ENCODE peak calls at places on chromosomes 11 and 22, in four cellular contexts. N is WTC11, D is HepG2, J is K562. E is an unnamed sample.

GRCh38 chr11:22634897-22635629 is 9.4 kb upstream of the FANCF start:
- DNase-seq in N (peak), D (peak), J (no peak), E (no peak)

GRCh38 chr11:43933608-43934358 is 8.7 kb upstream of the C11orf96 start:
- DNase-seq in N (no peak), D (no peak), J (no peak), E (no peak)

GRCh38 chr22:49660794-49661781 is 166.6 kb downstream of the BRD1 start:
- DNase-seq in N (peak), D (no peak), J (no peak), E (no peak)

GRCh38 chr11:133810766-133811165 is 34.5 kb downstream of the SPATA19 start:
- DNase-seq in N (no peak), D (no peak), J (no peak), E (no peak)

GRCh38 chr22:44026630-44027511 is 2.8 kb downstream of the PARVB start:
- DNase-seq in N (no peak), D (no peak), J (peak), E (peak)

GRCh38 chr11:123264431-123264780 is 69.4 kb upstream of the CLMP start:
- DNase-seq in N (no peak), D (no peak), J (no peak), E (no peak)

GRCh38 chr22:18033204-18033998 is 9.0 kb upstream of the MICAL3 start:
- DNase-seq in N (no peak), D (no peak), J (no peak), E (no peak)

GRCh38 chr11:76617553-76618265 is 52.8 kb downstream of the LRRC32 start:
- DNase-seq in N (no peak), D (no peak), J (no peak), E (no peak)

GRCh38 chr11:69483696-69484426 is 2.4 kb downstream of the LINC01488 start:
- DNase-seq in N (peak), D (no peak), J (no peak), E (no peak)

GRCh38 chr11:129317564-129317963 is 58.1 kb upstream of the BARX2 start:
- DNase-seq in N (no peak), D (no peak), J (no peak), E (no peak)

GRCh38 chr11:14059491-14059890 is 97.0 kb downstream of the SPON1 start:
- DNase-seq in N (no peak), D (no peak), J (no peak), E (no peak)

GRCh38 chr11:57349491-57350274 is 11.5 kb downstream of the P2RX3 start:
- DNase-seq in N (peak), D (peak), J (peak), E (no peak)

GRCh38 chr11:35146711-35147110 is 7.7 kb downstream of the CD44 start:
- DNase-seq in N (no peak), D (no peak), J (no peak), E (no peak)

GRCh38 chr11:111416231-111416960 is 37.3 kb upstream of the POU2AF1 start:
- DNase-seq in N (no peak), D (no peak), J (no peak), E (no peak)

GRCh38 chr11:65308281-65308891 is 6.3 kb upstream of the CDC42EP2 start:
- DNase-seq in N (no peak), D (no peak), J (no peak), E (no peak)

GRCh38 chr22:28299329-28299728 is 380.3 kb upstream of the PITPNB start:
- DNase-seq in N (no peak), D (no peak), J (no peak), E (no peak)

GRCh38 chr22:48936391-48936790 is 891.3 kb downstream of the BRD1 start:
- DNase-seq in N (no peak), D (no peak), J (no peak), E (no peak)

GRCh38 chr22:28279888-28280287 is 360.8 kb upstream of the PITPNB start:
- DNase-seq in N (no peak), D (no peak), J (no peak), E (no peak)

GRCh38 chr22:27476729-27477128 is 324.8 kb downstream of the MN1 start:
- DNase-seq in N (no peak), D (no peak), J (no peak), E (no peak)

GRCh38 chr11:104772806-104773241 is 125.4 kb downstream of the CASP12 start:
- DNase-seq in N (no peak), D (no peak), J (no peak), E (no peak)
- TF ChIP-seq TCF7 in N (no peak), D (no peak), J (no peak), E (no peak)

DNA sequence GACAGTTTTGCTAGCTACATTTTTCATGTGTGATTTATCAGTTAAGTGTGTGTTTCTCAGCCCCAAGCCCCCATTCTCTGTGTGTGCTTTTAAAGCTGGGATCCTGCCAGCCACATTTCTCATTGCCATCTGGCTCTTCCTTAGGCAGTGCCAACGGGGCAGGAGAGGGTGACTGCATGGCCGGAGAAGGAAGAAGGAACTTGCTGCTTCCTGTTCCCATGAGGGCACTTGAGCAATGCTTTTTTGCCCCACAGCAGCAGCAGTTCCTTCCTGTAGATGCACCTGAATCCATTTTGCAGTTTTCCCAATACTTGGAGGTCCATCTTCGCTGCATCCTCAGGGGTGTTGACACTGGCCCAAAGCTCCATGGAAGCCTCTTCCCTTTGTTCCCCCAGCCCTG is 37.5 kb downstream of the TNRC6B start:
- DNase-seq in N (no peak), D (no peak), J (no peak), E (no peak)
- TF ChIP-seq TCF7 in N (no peak), D (no peak), J (no peak), E (no peak)

GRCh38 chr22:39087881-39088687 is 9.0 kb upstream of the APOBEC3H start:
- DNase-seq in N (peak), D (no peak), J (no peak), E (no peak)
- TF ChIP-seq TCF7 in N (no peak), D (no peak), J (no peak), E (no peak)

GRCh38 chr11:3217751-3218482 is 696 bp downstream of the MRGPRG start:
- DNase-seq in N (peak), D (no peak), J (no peak), E (no peak)
- TF ChIP-seq TCF7 in N (no peak), D (no peak), J (no peak), E (no peak)

DNA sequence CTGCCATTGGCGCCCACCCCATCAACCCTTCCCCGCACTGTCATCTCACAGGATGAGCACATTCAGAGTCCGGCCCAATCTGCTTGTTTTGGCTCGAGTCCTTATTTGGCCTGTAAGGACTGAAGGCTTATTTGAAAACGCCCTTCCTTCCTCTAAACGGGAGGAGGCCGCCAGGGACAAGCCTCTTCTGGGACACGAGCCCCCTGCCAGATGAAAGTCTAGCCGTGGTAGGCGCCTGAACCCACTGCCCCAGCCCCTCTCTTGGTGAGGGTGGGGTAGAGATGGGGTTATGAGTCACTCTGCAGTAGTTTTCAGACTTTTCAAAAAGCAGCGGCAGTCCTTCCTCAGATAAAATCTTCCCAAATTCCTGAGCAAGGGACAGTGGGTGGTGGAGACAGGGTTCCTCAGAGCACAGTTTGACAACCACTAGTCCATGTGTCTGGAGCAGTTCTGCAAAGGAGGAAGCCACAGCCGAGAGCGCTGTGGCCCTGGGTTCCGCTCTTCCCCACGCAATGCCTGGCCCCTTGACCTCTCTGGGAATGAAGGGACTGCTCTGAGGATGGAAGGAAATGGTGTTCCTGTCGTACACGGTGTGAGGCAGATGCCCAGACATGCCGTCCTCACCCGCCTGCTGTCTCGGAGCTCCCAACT is 57.0 kb downstream of the MYH9 start:
- DNase-seq in N (no peak), D (no peak), J (no peak), E (no peak)
- TF ChIP-seq TCF7 in N (no peak), D (no peak), J (no peak), E (no peak)

E was measured in GM12878.